ENCODE peak calls at places on chromosomes 12 and 14, in nine cellular contexts. One of them, this sample, is unnamed.

GRCh38 chr14:58772061-58772604 is 134.4 kb downstream of the DACT1 start:
- DNase-seq in AG09309: no peak
- DNase-seq in CD8-positive, alpha-beta T cell: no peak
- DNase-seq in testis: no peak
- DNase-seq in BJ: no peak
- DNase-seq in fibroblast of mammary gland: no peak
- DNase-seq in MCF 10A: no peak
- DNase-seq in pancreas: no peak
- DNase-seq in lower lobe of right lung: no peak
- DNase-seq in this sample: no peak

GRCh38 chr12:124175731-124176130 is 119.2 kb upstream of the RFLNA start:
- DNase-seq in AG09309: no peak
- DNase-seq in CD8-positive, alpha-beta T cell: no peak
- DNase-seq in testis: no peak
- DNase-seq in BJ: no peak
- DNase-seq in fibroblast of mammary gland: no peak
- DNase-seq in MCF 10A: no peak
- DNase-seq in pancreas: no peak
- DNase-seq in lower lobe of right lung: no peak
- DNase-seq in this sample: no peak

GRCh38 chr14:99475660-99476059 is 5.0 kb downstream of the SETD3 start:
- DNase-seq in AG09309: no peak
- DNase-seq in CD8-positive, alpha-beta T cell: no peak
- DNase-seq in testis: no peak
- DNase-seq in BJ: no peak
- DNase-seq in fibroblast of mammary gland: no peak
- DNase-seq in MCF 10A: no peak
- DNase-seq in pancreas: no peak
- DNase-seq in lower lobe of right lung: no peak
- DNase-seq in this sample: no peak

GRCh38 chr14:20469890-20470858 is 968 bp downstream of the PNP start:
- DNase-seq in AG09309: no peak
- DNase-seq in CD8-positive, alpha-beta T cell: peak
- DNase-seq in testis: peak
- DNase-seq in BJ: no peak
- DNase-seq in fibroblast of mammary gland: peak
- DNase-seq in MCF 10A: peak
- DNase-seq in pancreas: no peak
- DNase-seq in lower lobe of right lung: no peak
- DNase-seq in this sample: peak

GRCh38 chr14:39431416-39432178 is 636 bp downstream of the FBXO33 start:
- DNase-seq in AG09309: no peak
- DNase-seq in CD8-positive, alpha-beta T cell: peak
- DNase-seq in testis: peak
- DNase-seq in BJ: no peak
- DNase-seq in fibroblast of mammary gland: peak
- DNase-seq in MCF 10A: peak
- DNase-seq in pancreas: peak
- DNase-seq in lower lobe of right lung: peak
- DNase-seq in this sample: peak

GRCh38 chr12:68479832-68480291 is 130.8 kb upstream of the RAP1B start:
- DNase-seq in AG09309: no peak
- DNase-seq in CD8-positive, alpha-beta T cell: no peak
- DNase-seq in testis: no peak
- DNase-seq in BJ: no peak
- DNase-seq in fibroblast of mammary gland: no peak
- DNase-seq in MCF 10A: no peak
- DNase-seq in pancreas: no peak
- DNase-seq in lower lobe of right lung: no peak
- DNase-seq in this sample: no peak

GRCh38 chr14:61749867-61750266 is 12.4 kb upstream of the SNAPC1 start:
- DNase-seq in AG09309: no peak
- DNase-seq in CD8-positive, alpha-beta T cell: no peak
- DNase-seq in testis: no peak
- DNase-seq in BJ: no peak
- DNase-seq in fibroblast of mammary gland: no peak
- DNase-seq in MCF 10A: no peak
- DNase-seq in pancreas: no peak
- DNase-seq in lower lobe of right lung: no peak
- DNase-seq in this sample: no peak

GRCh38 chr12:102851246-102851645 is 65.8 kb downstream of the PAH start:
- DNase-seq in AG09309: no peak
- DNase-seq in CD8-positive, alpha-beta T cell: no peak
- DNase-seq in testis: no peak
- DNase-seq in BJ: no peak
- DNase-seq in fibroblast of mammary gland: no peak
- DNase-seq in MCF 10A: no peak
- DNase-seq in pancreas: no peak
- DNase-seq in lower lobe of right lung: no peak
- DNase-seq in this sample: no peak

GRCh38 chr12:84698576-84699333 is 213.8 kb downstream of the SLC6A15 start:
- DNase-seq in AG09309: no peak
- DNase-seq in CD8-positive, alpha-beta T cell: no peak
- DNase-seq in testis: no peak
- DNase-seq in BJ: no peak
- DNase-seq in fibroblast of mammary gland: no peak
- DNase-seq in MCF 10A: no peak
- DNase-seq in pancreas: no peak
- DNase-seq in lower lobe of right lung: no peak
- DNase-seq in this sample: no peak

GRCh38 chr12:116954700-116955381 is 44.1 kb downstream of the FBXW8 start:
- DNase-seq in AG09309: no peak
- DNase-seq in CD8-positive, alpha-beta T cell: no peak
- DNase-seq in testis: peak
- DNase-seq in BJ: no peak
- DNase-seq in fibroblast of mammary gland: no peak
- DNase-seq in MCF 10A: no peak
- DNase-seq in pancreas: no peak
- DNase-seq in lower lobe of right lung: peak
- DNase-seq in this sample: no peak

GRCh38 chr12:45285717-45286116 is 69.8 kb downstream of the ANO6 start:
- DNase-seq in AG09309: no peak
- DNase-seq in CD8-positive, alpha-beta T cell: no peak
- DNase-seq in testis: no peak
- DNase-seq in BJ: no peak
- DNase-seq in fibroblast of mammary gland: no peak
- DNase-seq in MCF 10A: no peak
- DNase-seq in pancreas: no peak
- DNase-seq in lower lobe of right lung: no peak
- DNase-seq in this sample: no peak

GRCh38 chr12:45282411-45282810 is 66.5 kb downstream of the ANO6 start:
- DNase-seq in AG09309: no peak
- DNase-seq in CD8-positive, alpha-beta T cell: no peak
- DNase-seq in testis: no peak
- DNase-seq in BJ: no peak
- DNase-seq in fibroblast of mammary gland: no peak
- DNase-seq in MCF 10A: no peak
- DNase-seq in pancreas: no peak
- DNase-seq in lower lobe of right lung: no peak
- DNase-seq in this sample: no peak

GRCh38 chr12:45281994-45282393 is 66.1 kb downstream of the ANO6 start:
- DNase-seq in AG09309: no peak
- DNase-seq in CD8-positive, alpha-beta T cell: no peak
- DNase-seq in testis: no peak
- DNase-seq in BJ: no peak
- DNase-seq in fibroblast of mammary gland: no peak
- DNase-seq in MCF 10A: no peak
- DNase-seq in pancreas: no peak
- DNase-seq in lower lobe of right lung: no peak
- DNase-seq in this sample: no peak

GRCh38 chr12:45286621-45287020 is 70.7 kb downstream of the ANO6 start:
- DNase-seq in AG09309: no peak
- DNase-seq in CD8-positive, alpha-beta T cell: no peak
- DNase-seq in testis: no peak
- DNase-seq in BJ: no peak
- DNase-seq in fibroblast of mammary gland: no peak
- DNase-seq in MCF 10A: no peak
- DNase-seq in pancreas: no peak
- DNase-seq in lower lobe of right lung: no peak
- DNase-seq in this sample: no peak

GRCh38 chr12:45284096-45284901 is 68.4 kb downstream of the ANO6 start:
- DNase-seq in AG09309: no peak
- DNase-seq in CD8-positive, alpha-beta T cell: no peak
- DNase-seq in testis: no peak
- DNase-seq in BJ: peak
- DNase-seq in fibroblast of mammary gland: peak
- DNase-seq in MCF 10A: no peak
- DNase-seq in pancreas: no peak
- DNase-seq in lower lobe of right lung: no peak
- DNase-seq in this sample: no peak
- TF ChIP-seq CTCF in AG09309: no peak
- TF ChIP-seq CTCF in CD8-positive, alpha-beta T cell: no peak
- TF ChIP-seq CTCF in testis: no peak
- TF ChIP-seq CTCF in BJ: peak
- TF ChIP-seq CTCF in fibroblast of mammary gland: no peak
- TF ChIP-seq CTCF in MCF 10A: no peak
- TF ChIP-seq CTCF in pancreas: no peak
- TF ChIP-seq CTCF in lower lobe of right lung: no peak
- TF ChIP-seq CTCF in this sample: no peak

GRCh38 chr12:132422057-132423043 is 67.6 kb upstream of the FBRSL1 start:
- DNase-seq in AG09309: no peak
- DNase-seq in CD8-positive, alpha-beta T cell: no peak
- DNase-seq in testis: no peak
- DNase-seq in BJ: no peak
- DNase-seq in fibroblast of mammary gland: no peak
- DNase-seq in MCF 10A: no peak
- DNase-seq in pancreas: peak
- DNase-seq in lower lobe of right lung: no peak
- DNase-seq in this sample: no peak
- TF ChIP-seq CTCF in AG09309: peak
- TF ChIP-seq CTCF in CD8-positive, alpha-beta T cell: no peak
- TF ChIP-seq CTCF in testis: no peak
- TF ChIP-seq CTCF in BJ: peak
- TF ChIP-seq CTCF in fibroblast of mammary gland: no peak
- TF ChIP-seq CTCF in MCF 10A: no peak
- TF ChIP-seq CTCF in pancreas: no peak
- TF ChIP-seq CTCF in lower lobe of right lung: no peak
- TF ChIP-seq CTCF in this sample: no peak

DNA sequence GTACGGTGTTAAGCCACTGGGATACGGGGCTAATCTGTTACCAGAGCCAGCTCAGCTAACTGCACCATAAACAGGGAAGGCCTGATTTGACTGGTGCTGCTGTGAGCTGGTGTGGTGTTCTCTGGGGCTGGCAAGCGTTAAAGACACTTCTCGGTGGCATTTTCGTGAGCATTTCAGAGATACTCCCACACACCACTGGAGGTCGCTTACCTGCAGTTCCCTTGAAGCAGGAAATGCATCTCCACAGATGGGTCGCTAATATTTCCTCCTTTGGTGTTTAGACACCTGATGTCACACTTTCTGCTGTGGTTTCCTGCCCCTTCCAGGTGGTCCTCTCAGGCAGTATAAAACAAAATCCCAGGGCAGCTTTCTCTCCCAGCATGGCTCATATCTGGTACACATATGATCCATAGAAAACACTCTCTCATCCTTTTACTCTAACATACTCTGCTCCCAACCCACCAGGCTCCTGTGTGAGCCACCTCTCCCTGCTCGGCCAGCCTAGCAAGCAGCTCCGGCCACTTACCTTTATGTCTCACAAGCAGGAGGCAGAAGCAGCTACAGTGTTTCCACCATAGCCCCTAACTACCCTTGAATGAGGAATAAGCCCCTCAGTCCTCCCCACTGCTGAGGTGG is 129.9 kb upstream of the GRIN2B start:
- DNase-seq in AG09309: no peak
- DNase-seq in CD8-positive, alpha-beta T cell: no peak
- DNase-seq in testis: no peak
- DNase-seq in BJ: no peak
- DNase-seq in fibroblast of mammary gland: no peak
- DNase-seq in MCF 10A: peak
- DNase-seq in pancreas: no peak
- DNase-seq in lower lobe of right lung: no peak
- DNase-seq in this sample: peak
- TF ChIP-seq CTCF in AG09309: no peak
- TF ChIP-seq CTCF in CD8-positive, alpha-beta T cell: no peak
- TF ChIP-seq CTCF in testis: no peak
- TF ChIP-seq CTCF in BJ: no peak
- TF ChIP-seq CTCF in fibroblast of mammary gland: no peak
- TF ChIP-seq CTCF in MCF 10A: no peak
- TF ChIP-seq CTCF in pancreas: no peak
- TF ChIP-seq CTCF in lower lobe of right lung: no peak
- TF ChIP-seq CTCF in this sample: peak

DNA sequence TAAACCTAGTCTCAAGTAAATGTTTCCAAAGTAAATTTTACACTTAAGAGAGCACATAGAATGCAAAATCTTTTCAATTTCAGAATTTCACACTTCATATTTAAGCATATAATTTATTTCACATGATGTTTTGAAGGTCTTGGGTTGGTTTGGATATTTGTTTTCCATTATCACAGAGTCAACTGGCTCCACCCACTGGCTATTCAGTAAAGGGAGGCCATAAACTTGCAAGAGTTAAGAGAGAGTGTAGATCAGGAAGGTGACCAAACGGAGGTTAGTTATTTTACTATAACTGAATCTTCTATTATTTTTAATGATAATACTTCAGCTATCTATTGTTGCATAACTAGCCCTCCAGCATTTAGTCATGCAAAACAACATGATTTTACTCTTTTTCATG is 6.2 kb upstream of the CPNE8 start:
- DNase-seq in AG09309: no peak
- DNase-seq in CD8-positive, alpha-beta T cell: no peak
- DNase-seq in testis: no peak
- DNase-seq in BJ: no peak
- DNase-seq in fibroblast of mammary gland: peak
- DNase-seq in MCF 10A: no peak
- DNase-seq in pancreas: no peak
- DNase-seq in lower lobe of right lung: no peak
- DNase-seq in this sample: peak
- TF ChIP-seq CTCF in AG09309: peak
- TF ChIP-seq CTCF in CD8-positive, alpha-beta T cell: no peak
- TF ChIP-seq CTCF in testis: no peak
- TF ChIP-seq CTCF in BJ: no peak
- TF ChIP-seq CTCF in fibroblast of mammary gland: no peak
- TF ChIP-seq CTCF in MCF 10A: no peak
- TF ChIP-seq CTCF in pancreas: no peak
- TF ChIP-seq CTCF in lower lobe of right lung: no peak
- TF ChIP-seq CTCF in this sample: peak

GRCh38 chr12:28872654-28873268 is 276.3 kb upstream of the FAR2 start:
- DNase-seq in AG09309: no peak
- DNase-seq in CD8-positive, alpha-beta T cell: no peak
- DNase-seq in testis: peak
- DNase-seq in BJ: no peak
- DNase-seq in fibroblast of mammary gland: peak
- DNase-seq in MCF 10A: peak
- DNase-seq in pancreas: no peak
- DNase-seq in lower lobe of right lung: no peak
- DNase-seq in this sample: peak
- TF ChIP-seq CTCF in AG09309: peak
- TF ChIP-seq CTCF in CD8-positive, alpha-beta T cell: no peak
- TF ChIP-seq CTCF in testis: peak
- TF ChIP-seq CTCF in BJ: peak
- TF ChIP-seq CTCF in fibroblast of mammary gland: peak
- TF ChIP-seq CTCF in MCF 10A: peak
- TF ChIP-seq CTCF in pancreas: peak
- TF ChIP-seq CTCF in lower lobe of right lung: peak
- TF ChIP-seq CTCF in this sample: peak